ENCODE peak calls at places on chromosomes 6 and 20, in six cellular contexts. F, B, R, X, N and P are unnamed samples. For H3K9me3, the result is how much of the 10 kb centered on the place peaks cover.

GRCh38 chr6:138593100-138593877 is 94.0 kb upstream of the NHSL1 start:
- DNase-seq in R (peak), N (peak), X (peak), B (peak), F (peak), P (no peak)

GRCh38 chr20:63508072-63508768 is 9.3 kb upstream of the EEF1A2 start:
- DNase-seq in N (no peak), R (no peak), B (no peak), X (no peak), F (no peak), P (no peak)

GRCh38 chr6:87826376-87826775 is 124.3 kb upstream of the AKIRIN2 start:
- DNase-seq in B (no peak), X (no peak), N (no peak), F (peak), R (no peak), P (no peak)

GRCh38 chr6:43887906-43888683 is 118.1 kb downstream of the VEGFA start:
- DNase-seq in B (no peak), F (no peak), X (peak), N (no peak), R (no peak), P (no peak)

GRCh38 chr6:131116755-131117360 is 18.4 kb upstream of the AKAP7 start:
- DNase-seq in B (peak), N (no peak), R (no peak), X (no peak), F (peak), P (no peak)

GRCh38 chr20:15297059-15297875 is 959.9 kb upstream of the FLRT3 start:
- DNase-seq in B (no peak), X (peak), F (no peak), R (no peak), N (no peak), P (no peak)

GRCh38 chr6:116352515-116353471 is 18.0 kb upstream of the DSE start:
- DNase-seq in B (peak), F (no peak), N (no peak), X (no peak), R (no peak), P (no peak)

GRCh38 chr6:14670806-14671205 is 553.2 kb downstream of the CD83 start:
- DNase-seq in X (no peak), F (no peak), N (no peak), R (no peak), B (no peak), P (no peak)

GRCh38 chr6:163249651-163250101 is 164.8 kb upstream of the QKI start:
- DNase-seq in X (no peak), R (no peak), B (no peak), N (no peak), F (no peak), P (peak)

GRCh38 chr6:33908025-33908424 is 104.2 kb upstream of the MLN start:
- DNase-seq in R (no peak), B (no peak), N (no peak), X (no peak), F (peak), P (no peak)

GRCh38 chr6:6723792-6724318 is 135.3 kb downstream of the LY86 start:
- DNase-seq in R (no peak), N (no peak), F (peak), B (no peak), X (no peak), P (no peak)
- TF ChIP-seq EP300 in R (no peak), N (no peak), F (no peak), B (no peak), X (no peak), P (no peak)

GRCh38 chr6:169915769-169916550 is 164.5 kb downstream of the ERMARD start:
- DNase-seq in X (no peak), R (no peak), N (no peak), B (no peak), F (no peak), P (no peak)

GRCh38 chr6:169920359-169921020 is 169.1 kb downstream of the ERMARD start:
- DNase-seq in F (no peak), N (peak), B (no peak), R (no peak), X (no peak), P (no peak)

GRCh38 chr6:169918954-169919549 is 167.6 kb downstream of the ERMARD start:
- DNase-seq in R (no peak), X (no peak), N (peak), F (no peak), B (no peak), P (no peak)

GRCh38 chr6:169917153-169917552 is 165.7 kb downstream of the ERMARD start:
- DNase-seq in F (no peak), N (peak), R (no peak), X (no peak), B (no peak), P (no peak)

GRCh38 chr6:169918239-169918953 is 167.0 kb downstream of the ERMARD start:
- DNase-seq in B (no peak), F (no peak), X (no peak), N (peak), R (no peak), P (no peak)
- H3K9me3 ChIP-seq in B (under half), F (under half), X (under half), N (under half), R (under half), P (under half)

GRCh38 chr6:29490552-29490951 is 2.8 kb upstream of the MAS1L start:
- DNase-seq in R (no peak), N (no peak), X (no peak), F (no peak), B (no peak), P (peak)

GRCh38 chr6:29493261-29493660 is 5.5 kb upstream of the MAS1L start:
- DNase-seq in F (no peak), R (no peak), N (no peak), B (no peak), X (no peak), P (no peak)

GRCh38 chr6:29489286-29489685 is 1.5 kb upstream of the MAS1L start:
- DNase-seq in B (no peak), X (no peak), R (no peak), F (no peak), N (no peak), P (peak)

GRCh38 chr6:29490055-29490454 is 2.3 kb upstream of the MAS1L start:
- DNase-seq in X (no peak), R (no peak), F (no peak), B (no peak), N (no peak), P (no peak)

GRCh38 chr6:29491574-29491973 is 3.8 kb upstream of the MAS1L start:
- DNase-seq in R (no peak), B (no peak), N (no peak), F (no peak), X (no peak), P (peak)
- TF ChIP-seq POLR2A in R (no peak), B (no peak), N (no peak), F (no peak), X (no peak), P (no peak)

GRCh38 chr6:166331503-166332133 is 10.7 kb downstream of the SFT2D1 start:
- DNase-seq in N (no peak), X (no peak), F (no peak), B (no peak), R (no peak), P (no peak)

GRCh38 chr6:166334878-166335277 is 7.5 kb downstream of the SFT2D1 start:
- DNase-seq in F (no peak), N (no peak), X (no peak), R (no peak), B (no peak), P (no peak)

GRCh38 chr6:166330612-166331011 is 11.7 kb downstream of the SFT2D1 start:
- DNase-seq in N (no peak), R (no peak), B (no peak), F (peak), X (peak), P (no peak)

GRCh38 chr6:166335378-166336366 is 6.7 kb downstream of the SFT2D1 start:
- DNase-seq in F (no peak), X (no peak), R (no peak), B (no peak), N (no peak), P (no peak)

GRCh38 chr6:166333172-166333995 is 9.0 kb downstream of the SFT2D1 start:
- DNase-seq in X (no peak), R (no peak), F (no peak), B (no peak), N (no peak), P (no peak)
- TF ChIP-seq EP300 in X (no peak), R (no peak), F (no peak), B (no peak), N (no peak), P (no peak)